ENCODE peak calls at places on chromosomes 1 and 21, in six cellular contexts. X is uterus; O is CD8-positive, alpha-beta memory T cell; T is mesendoderm; W is spleen; Z is CD8-positive, alpha-beta T cell. D is an unnamed sample.

GRCh38 chr1:109929588-109930251 is 19.1 kb downstream of the CSF1 start:
- DNase-seq in X (no peak), O (no peak), T (no peak), W (no peak), Z (no peak), D (no peak)

GRCh38 chr1:33176362-33176850 is 5.4 kb downstream of the TRIM62 start:
- DNase-seq in X (no peak), O (no peak), T (no peak), W (no peak), Z (no peak), D (no peak)

GRCh38 chr1:172662464-172663109 is 3.7 kb downstream of the FASLG start:
- DNase-seq in X (peak; percentile 20), O (peak; percentile 93), T (no peak), W (peak; percentile 90), Z (peak; percentile 89), D (peak; percentile 68)

GRCh38 chr1:57576750-57577149 is 152.9 kb upstream of the DAB1 start:
- DNase-seq in X (no peak), O (no peak), T (no peak), W (no peak), Z (no peak), D (no peak)

GRCh38 chr1:17306407-17306806 is 1.6 kb upstream of the PADI4 start:
- DNase-seq in X (no peak), O (no peak), T (no peak), W (peak; percentile 27), Z (no peak), D (no peak)

GRCh38 chr1:92123868-92124267 is 43.7 kb downstream of the BTBD8 start:
- DNase-seq in X (no peak), O (no peak), T (no peak), W (no peak), Z (no peak), D (no peak)

GRCh38 chr1:237352747-237353146 is 310.8 kb downstream of the RYR2 start:
- DNase-seq in X (no peak), O (no peak), T (no peak), W (no peak), Z (no peak), D (no peak)

GRCh38 chr1:23530750-23531651 is at the start of gene E2F2:
- DNase-seq in X (peak; percentile 81), O (peak; percentile 90), T (peak; percentile 94), W (peak; percentile 95), Z (peak; percentile 85), D (peak; percentile 90)

GRCh38 chr1:41589395-41589794 is 104.9 kb upstream of the EDN2 start:
- DNase-seq in X (no peak), O (no peak), T (no peak), W (no peak), Z (peak; percentile 36), D (no peak)

GRCh38 chr21:32336711-32337110 is 38.1 kb downstream of the MRAP start:
- DNase-seq in X (no peak), O (no peak), T (no peak), W (no peak), Z (no peak), D (no peak)

GRCh38 chr1:209248649-209249279 is 334.8 kb upstream of the CAMK1G start:
- DNase-seq in X (peak; percentile 24), O (no peak), T (peak; percentile 81), W (no peak), Z (no peak), D (no peak)

GRCh38 chr1:245458761-245459174 is 304.0 kb downstream of the KIF26B start:
- DNase-seq in X (no peak), O (no peak), T (no peak), W (no peak), Z (no peak), D (no peak)

GRCh38 chr1:180923024-180923841 is 10.5 kb downstream of the KIAA1614 start:
- DNase-seq in X (no peak), O (no peak), T (peak; percentile 99), W (no peak), Z (no peak), D (no peak)

GRCh38 chr1:23100074-23100748 is 68.4 kb downstream of the LUZP1 start:
- DNase-seq in X (no peak), O (peak; percentile 65), T (peak; percentile 87), W (no peak), Z (no peak), D (no peak)

GRCh38 chr1:84959294-84959693 is 37.6 kb downstream of the MCOLN2 start:
- DNase-seq in X (no peak), O (no peak), T (no peak), W (no peak), Z (no peak), D (no peak)

GRCh38 chr1:150148834-150149489 is 754 bp upstream of the PLEKHO1 start:
- DNase-seq in X (no peak), O (no peak), T (no peak), W (no peak), Z (no peak), D (no peak)

GRCh38 chr1:83860506-83861221 is 138.3 kb downstream of the TTLL7 start:
- DNase-seq in X (peak; percentile 39), O (peak; percentile 76), T (peak; percentile 80), W (peak; percentile 95), Z (peak; percentile 86), D (peak; percentile 93)

GRCh38 chr1:230308039-230308438 is 118.1 kb downstream of the PGBD5 start:
- DNase-seq in X (peak; percentile 77), O (no peak), T (no peak), W (peak; percentile 66), Z (no peak), D (peak; percentile 82)

GRCh38 chr21:15841856-15842564 is 112.2 kb downstream of the USP25 start:
- DNase-seq in X (no peak), O (no peak), T (no peak), W (no peak), Z (no peak), D (no peak)

GRCh38 chr1:21932127-21932526 is 5.0 kb downstream of the HSPG2 start:
- DNase-seq in X (peak; percentile 60), O (no peak), T (no peak), W (no peak), Z (no peak), D (no peak)

GRCh38 chr1:6248798-6249731 is 5.1 kb downstream of the HES3 start:
- DNase-seq in X (no peak), O (no peak), T (no peak), W (no peak), Z (no peak), D (no peak)

GRCh38 chr1:53402891-53403655 is 56.1 kb upstream of the DMRTB1 start:
- DNase-seq in X (no peak), O (no peak), T (no peak), W (no peak), Z (no peak), D (no peak)

GRCh38 chr1:7948950-7949349 is 8.3 kb upstream of the TNFRSF9 start:
- DNase-seq in X (no peak), O (peak; percentile 66), T (peak; percentile 26), W (no peak), Z (no peak), D (no peak)

GRCh38 chr1:66271216-66271903 is 262.6 kb upstream of the SGIP1 start:
- DNase-seq in X (peak; percentile 86), O (no peak), T (peak; percentile 92), W (no peak), Z (no peak), D (no peak)

DNA sequence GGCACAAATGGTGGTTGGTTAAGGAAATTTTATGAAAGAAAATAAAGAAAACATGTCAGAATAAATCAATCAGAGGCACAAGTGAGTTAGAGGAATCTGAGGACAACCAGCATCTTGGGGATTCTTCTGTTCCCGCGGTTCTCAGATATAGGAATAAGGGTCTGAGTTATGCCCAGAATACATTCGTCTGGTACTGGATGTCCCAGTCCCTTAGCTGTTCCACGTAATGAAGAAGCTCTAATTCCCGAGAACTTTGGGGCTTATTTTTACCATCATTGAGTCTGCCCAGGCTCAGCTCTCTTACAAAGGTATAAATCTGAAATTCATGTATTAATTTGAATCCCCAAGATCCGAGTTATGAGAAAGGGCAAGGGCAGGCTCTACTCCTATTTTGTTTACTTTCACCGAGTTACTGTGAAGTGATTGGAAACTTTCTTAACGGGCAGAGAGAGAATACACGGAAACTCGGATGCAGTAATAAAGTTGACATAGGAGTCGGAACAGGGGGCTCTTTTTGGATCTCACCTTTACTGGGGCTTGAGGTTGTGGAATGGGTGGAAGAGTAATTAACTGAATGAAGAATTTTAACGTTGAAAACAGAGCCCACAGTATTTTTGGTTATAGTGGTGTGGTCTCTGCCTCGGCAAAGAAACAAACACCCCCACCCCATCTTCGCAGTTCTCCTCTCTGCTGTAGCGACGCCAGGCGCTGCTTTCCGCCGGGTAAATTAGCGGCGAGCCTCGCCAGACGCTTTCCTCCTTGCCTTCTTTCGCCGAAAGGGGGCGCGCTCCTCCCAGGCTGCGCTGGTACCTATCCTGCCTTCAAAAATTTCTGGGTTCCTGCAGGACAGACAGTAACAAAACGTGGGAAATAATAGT is 7.1 kb downstream of the PRRX1 start:
- DNase-seq in X (peak; percentile 86), O (no peak), T (peak; percentile 68), W (no peak), Z (no peak), D (peak; percentile 76)
- H3K27me3 ChIP-seq in X (no peaks in the 10 kb centered on the region), O (peaks cover 43% of the 10 kb centered on the region), T (peaks cover 47% of the 10 kb centered on the region), W (peaks cover 75% of the 10 kb centered on the region), Z (peaks cover 17% of the 10 kb centered on the region), D (peaks cover 71% of the 10 kb centered on the region)

DNA sequence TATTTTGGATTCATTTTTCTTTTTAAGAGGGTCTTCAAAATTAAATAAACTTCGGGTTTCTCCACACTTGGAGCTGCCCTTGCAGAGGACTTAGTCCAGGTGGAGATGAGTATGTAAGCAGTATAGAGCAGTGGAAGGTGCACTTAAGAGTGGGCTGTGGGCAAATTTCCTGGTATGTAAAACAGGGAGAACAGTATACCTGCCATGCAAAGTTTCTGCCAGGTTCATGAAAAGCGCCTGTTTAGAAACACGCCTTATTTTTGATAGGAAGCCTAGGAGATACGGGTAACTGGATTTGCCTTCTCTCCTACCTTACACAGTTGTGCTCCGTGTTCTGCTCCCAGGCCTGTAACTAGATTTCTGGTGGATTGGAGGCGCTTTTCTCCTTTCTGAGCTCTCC is 1.2 kb downstream of the KDM4A start:
- DNase-seq in X (no peak), O (no peak), T (no peak), W (peak; percentile 1), Z (no peak), D (no peak)
- H3K4me3 ChIP-seq in X (peak overlapping the region; percentile 91), O (peak overlapping the region; percentile 93), T (peak overlapping the region; percentile 98), W (peak overlapping the region; percentile 62), Z (peak overlapping the region; percentile 92), D (peak overlapping the region; percentile 93)

DNA sequence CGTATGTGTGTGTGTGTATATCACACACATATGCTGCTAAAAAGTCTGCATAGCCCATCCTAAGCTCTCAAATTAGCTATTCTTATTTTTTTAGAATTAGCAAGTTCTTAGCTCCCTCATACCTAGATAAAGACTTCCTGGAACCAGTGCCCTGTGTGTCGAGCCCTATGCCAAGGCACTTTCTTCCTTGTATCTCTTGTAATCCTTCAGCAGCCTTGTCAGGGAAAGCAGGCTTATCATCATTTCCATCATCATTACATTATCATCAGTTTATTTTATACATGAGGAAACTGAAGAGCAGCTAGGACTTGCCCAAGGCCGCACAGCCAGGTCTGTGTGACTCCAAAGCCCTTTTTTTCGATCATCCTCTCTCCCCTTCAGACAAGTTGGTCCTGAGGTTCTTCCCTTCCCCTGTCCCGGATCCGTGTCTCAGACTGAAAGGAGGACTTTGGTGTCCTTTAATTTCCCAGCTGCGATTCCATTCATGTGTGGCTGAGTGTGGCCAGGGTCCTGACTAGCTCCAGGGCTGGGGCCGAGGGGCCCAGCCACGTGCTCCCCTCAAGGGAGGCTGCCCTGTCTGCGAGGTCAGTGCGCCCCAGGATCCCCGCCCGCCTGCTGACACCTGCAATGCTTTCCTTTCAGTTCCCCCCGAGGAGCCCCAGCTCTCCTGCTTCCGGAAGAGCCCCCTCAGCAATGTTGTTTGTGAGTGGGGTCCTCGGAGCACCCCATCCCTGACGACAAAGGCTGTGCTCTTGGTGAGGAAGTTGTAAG is 24.9 kb downstream of the IL6R start:
- DNase-seq in X (no peak), O (no peak), T (no peak), W (no peak), Z (no peak), D (no peak)
- H3K27me3 ChIP-seq in X (no peaks in the 10 kb centered on the region), O (no peaks in the 10 kb centered on the region), T (no peaks in the 10 kb centered on the region), W (no peaks in the 10 kb centered on the region), Z (no peaks in the 10 kb centered on the region), D (no peaks in the 10 kb centered on the region)

GRCh38 chr1:46497020-46497419 is 7.4 kb downstream of the DMBX1 start:
- DNase-seq in X (no peak), O (no peak), T (no peak), W (no peak), Z (no peak), D (no peak)
- H3K4me3 ChIP-seq in X (no peak overlapping the region), O (no peak overlapping the region), T (no peak overlapping the region), W (no peak overlapping the region), Z (no peak overlapping the region), D (no peak overlapping the region)